ENCODE peak calls at places on chromosomes 16 and 17, in six cellular contexts. One of them, this sample, is unnamed.

GRCh38 chr17:82218349-82219075 is 5.9 kb upstream of the CCDC57 start:
- DNase-seq in activated T-helper 1 cell treated with anti-CD3 and anti-CD28 coated beads, Interleukin-2, amount 50 U/mL, for 16 hours: no peak
- DNase-seq in COR-L47: no peak
- DNase-seq in activated CD8-positive, alpha-beta memory T cell treated with anti-CD3 and anti-CD28 coated beads for 24 hours: no peak
- DNase-seq in GM23338: no peak
- DNase-seq in HT-29: no peak
- DNase-seq in this sample: peak

GRCh38 chr16:68756250-68757051 is 19.4 kb downstream of the CDH1 start:
- DNase-seq in activated T-helper 1 cell treated with anti-CD3 and anti-CD28 coated beads, Interleukin-2, amount 50 U/mL, for 16 hours: no peak
- DNase-seq in COR-L47: no peak
- DNase-seq in activated CD8-positive, alpha-beta memory T cell treated with anti-CD3 and anti-CD28 coated beads for 24 hours: peak
- DNase-seq in GM23338: no peak
- DNase-seq in HT-29: peak
- DNase-seq in this sample: peak

GRCh38 chr16:56637814-56638750 is at the start of gene MT1A:
- DNase-seq in activated T-helper 1 cell treated with anti-CD3 and anti-CD28 coated beads, Interleukin-2, amount 50 U/mL, for 16 hours: no peak
- DNase-seq in COR-L47: no peak
- DNase-seq in activated CD8-positive, alpha-beta memory T cell treated with anti-CD3 and anti-CD28 coated beads for 24 hours: no peak
- DNase-seq in GM23338: peak
- DNase-seq in HT-29: peak
- DNase-seq in this sample: no peak

GRCh38 chr16:89050119-89050867 is 43.4 kb upstream of the ACSF3 start:
- DNase-seq in activated T-helper 1 cell treated with anti-CD3 and anti-CD28 coated beads, Interleukin-2, amount 50 U/mL, for 16 hours: no peak
- DNase-seq in COR-L47: no peak
- DNase-seq in activated CD8-positive, alpha-beta memory T cell treated with anti-CD3 and anti-CD28 coated beads for 24 hours: no peak
- DNase-seq in GM23338: no peak
- DNase-seq in HT-29: no peak
- DNase-seq in this sample: no peak

GRCh38 chr16:54718376-54718775 is 212.3 kb upstream of the IRX5 start:
- DNase-seq in activated T-helper 1 cell treated with anti-CD3 and anti-CD28 coated beads, Interleukin-2, amount 50 U/mL, for 16 hours: no peak
- DNase-seq in COR-L47: no peak
- DNase-seq in activated CD8-positive, alpha-beta memory T cell treated with anti-CD3 and anti-CD28 coated beads for 24 hours: no peak
- DNase-seq in GM23338: no peak
- DNase-seq in HT-29: no peak
- DNase-seq in this sample: no peak

GRCh38 chr17:83067071-83067717 is 12.2 kb upstream of the METRNL start:
- DNase-seq in activated T-helper 1 cell treated with anti-CD3 and anti-CD28 coated beads, Interleukin-2, amount 50 U/mL, for 16 hours: no peak
- DNase-seq in COR-L47: no peak
- DNase-seq in activated CD8-positive, alpha-beta memory T cell treated with anti-CD3 and anti-CD28 coated beads for 24 hours: no peak
- DNase-seq in GM23338: no peak
- DNase-seq in HT-29: no peak
- DNase-seq in this sample: no peak

GRCh38 chr16:49929606-49930005 is 73.7 kb upstream of the ZNF423 start:
- DNase-seq in activated T-helper 1 cell treated with anti-CD3 and anti-CD28 coated beads, Interleukin-2, amount 50 U/mL, for 16 hours: no peak
- DNase-seq in COR-L47: no peak
- DNase-seq in activated CD8-positive, alpha-beta memory T cell treated with anti-CD3 and anti-CD28 coated beads for 24 hours: no peak
- DNase-seq in GM23338: no peak
- DNase-seq in HT-29: no peak
- DNase-seq in this sample: no peak

GRCh38 chr17:6755731-6756184 is at the start of gene XAF1:
- DNase-seq in activated T-helper 1 cell treated with anti-CD3 and anti-CD28 coated beads, Interleukin-2, amount 50 U/mL, for 16 hours: no peak
- DNase-seq in COR-L47: no peak
- DNase-seq in activated CD8-positive, alpha-beta memory T cell treated with anti-CD3 and anti-CD28 coated beads for 24 hours: peak
- DNase-seq in GM23338: no peak
- DNase-seq in HT-29: no peak
- DNase-seq in this sample: peak

GRCh38 chr16:28925386-28926228 is 569 bp upstream of the RABEP2 start:
- DNase-seq in activated T-helper 1 cell treated with anti-CD3 and anti-CD28 coated beads, Interleukin-2, amount 50 U/mL, for 16 hours: peak
- DNase-seq in COR-L47: peak
- DNase-seq in activated CD8-positive, alpha-beta memory T cell treated with anti-CD3 and anti-CD28 coated beads for 24 hours: no peak
- DNase-seq in GM23338: peak
- DNase-seq in HT-29: no peak
- DNase-seq in this sample: peak

GRCh38 chr17:73359987-73360410 is 48.2 kb upstream of the CDC42EP4 start:
- DNase-seq in activated T-helper 1 cell treated with anti-CD3 and anti-CD28 coated beads, Interleukin-2, amount 50 U/mL, for 16 hours: no peak
- DNase-seq in COR-L47: peak
- DNase-seq in activated CD8-positive, alpha-beta memory T cell treated with anti-CD3 and anti-CD28 coated beads for 24 hours: no peak
- DNase-seq in GM23338: peak
- DNase-seq in HT-29: peak
- DNase-seq in this sample: no peak

GRCh38 chr17:14361945-14362508 is 61.1 kb downstream of the HS3ST3B1 start:
- DNase-seq in activated T-helper 1 cell treated with anti-CD3 and anti-CD28 coated beads, Interleukin-2, amount 50 U/mL, for 16 hours: no peak
- DNase-seq in COR-L47: no peak
- DNase-seq in activated CD8-positive, alpha-beta memory T cell treated with anti-CD3 and anti-CD28 coated beads for 24 hours: no peak
- DNase-seq in GM23338: no peak
- DNase-seq in HT-29: no peak
- DNase-seq in this sample: no peak

GRCh38 chr17:14337596-14338079 is 36.8 kb downstream of the HS3ST3B1 start:
- DNase-seq in activated T-helper 1 cell treated with anti-CD3 and anti-CD28 coated beads, Interleukin-2, amount 50 U/mL, for 16 hours: no peak
- DNase-seq in COR-L47: no peak
- DNase-seq in activated CD8-positive, alpha-beta memory T cell treated with anti-CD3 and anti-CD28 coated beads for 24 hours: peak
- DNase-seq in GM23338: no peak
- DNase-seq in HT-29: no peak
- DNase-seq in this sample: no peak

GRCh38 chr17:50908860-50909764 is 43.0 kb upstream of the TOB1 start:
- DNase-seq in activated T-helper 1 cell treated with anti-CD3 and anti-CD28 coated beads, Interleukin-2, amount 50 U/mL, for 16 hours: no peak
- DNase-seq in COR-L47: peak
- DNase-seq in activated CD8-positive, alpha-beta memory T cell treated with anti-CD3 and anti-CD28 coated beads for 24 hours: no peak
- DNase-seq in GM23338: peak
- DNase-seq in HT-29: no peak
- DNase-seq in this sample: peak

GRCh38 chr17:55763856-55764255 is 13.0 kb downstream of the PCTP start:
- DNase-seq in activated T-helper 1 cell treated with anti-CD3 and anti-CD28 coated beads, Interleukin-2, amount 50 U/mL, for 16 hours: no peak
- DNase-seq in COR-L47: no peak
- DNase-seq in activated CD8-positive, alpha-beta memory T cell treated with anti-CD3 and anti-CD28 coated beads for 24 hours: no peak
- DNase-seq in GM23338: no peak
- DNase-seq in HT-29: no peak
- DNase-seq in this sample: peak

GRCh38 chr16:85586360-85587145 is 26.6 kb upstream of the GSE1 start:
- DNase-seq in activated T-helper 1 cell treated with anti-CD3 and anti-CD28 coated beads, Interleukin-2, amount 50 U/mL, for 16 hours: no peak
- DNase-seq in COR-L47: no peak
- DNase-seq in activated CD8-positive, alpha-beta memory T cell treated with anti-CD3 and anti-CD28 coated beads for 24 hours: no peak
- DNase-seq in GM23338: no peak
- DNase-seq in HT-29: no peak
- DNase-seq in this sample: no peak

GRCh38 chr16:89829630-89830437 is 1.6 kb downstream of the SPIRE2 start:
- DNase-seq in activated T-helper 1 cell treated with anti-CD3 and anti-CD28 coated beads, Interleukin-2, amount 50 U/mL, for 16 hours: no peak
- DNase-seq in COR-L47: peak
- DNase-seq in activated CD8-positive, alpha-beta memory T cell treated with anti-CD3 and anti-CD28 coated beads for 24 hours: no peak
- DNase-seq in GM23338: no peak
- DNase-seq in HT-29: peak
- DNase-seq in this sample: no peak

GRCh38 chr17:8109669-8110455 is 8.5 kb downstream of the ALOXE3 start:
- DNase-seq in activated T-helper 1 cell treated with anti-CD3 and anti-CD28 coated beads, Interleukin-2, amount 50 U/mL, for 16 hours: peak
- DNase-seq in COR-L47: no peak
- DNase-seq in activated CD8-positive, alpha-beta memory T cell treated with anti-CD3 and anti-CD28 coated beads for 24 hours: peak
- DNase-seq in GM23338: peak
- DNase-seq in HT-29: peak
- DNase-seq in this sample: peak

GRCh38 chr17:42989726-42990652 is 8.2 kb upstream of the RPL27 start:
- DNase-seq in activated T-helper 1 cell treated with anti-CD3 and anti-CD28 coated beads, Interleukin-2, amount 50 U/mL, for 16 hours: no peak
- DNase-seq in COR-L47: no peak
- DNase-seq in activated CD8-positive, alpha-beta memory T cell treated with anti-CD3 and anti-CD28 coated beads for 24 hours: no peak
- DNase-seq in GM23338: no peak
- DNase-seq in HT-29: peak
- DNase-seq in this sample: no peak

GRCh38 chr16:52547001-52547833 is at the start of gene TOX3:
- DNase-seq in activated T-helper 1 cell treated with anti-CD3 and anti-CD28 coated beads, Interleukin-2, amount 50 U/mL, for 16 hours: no peak
- DNase-seq in COR-L47: peak
- DNase-seq in activated CD8-positive, alpha-beta memory T cell treated with anti-CD3 and anti-CD28 coated beads for 24 hours: no peak
- DNase-seq in GM23338: peak
- DNase-seq in HT-29: no peak
- DNase-seq in this sample: no peak

GRCh38 chr16:89018605-89019158 is 41.7 kb upstream of the CBFA2T3 start:
- DNase-seq in activated T-helper 1 cell treated with anti-CD3 and anti-CD28 coated beads, Interleukin-2, amount 50 U/mL, for 16 hours: no peak
- DNase-seq in COR-L47: no peak
- DNase-seq in activated CD8-positive, alpha-beta memory T cell treated with anti-CD3 and anti-CD28 coated beads for 24 hours: no peak
- DNase-seq in GM23338: no peak
- DNase-seq in HT-29: no peak
- DNase-seq in this sample: no peak

GRCh38 chr17:82645516-82645915 is 2.7 kb downstream of the WDR45B start:
- DNase-seq in activated T-helper 1 cell treated with anti-CD3 and anti-CD28 coated beads, Interleukin-2, amount 50 U/mL, for 16 hours: no peak
- DNase-seq in COR-L47: no peak
- DNase-seq in activated CD8-positive, alpha-beta memory T cell treated with anti-CD3 and anti-CD28 coated beads for 24 hours: no peak
- DNase-seq in GM23338: no peak
- DNase-seq in HT-29: peak
- DNase-seq in this sample: no peak

GRCh38 chr17:5499790-5500189 is 13.4 kb downstream of the MIS12 start:
- DNase-seq in activated T-helper 1 cell treated with anti-CD3 and anti-CD28 coated beads, Interleukin-2, amount 50 U/mL, for 16 hours: no peak
- DNase-seq in COR-L47: peak
- DNase-seq in activated CD8-positive, alpha-beta memory T cell treated with anti-CD3 and anti-CD28 coated beads for 24 hours: peak
- DNase-seq in GM23338: peak
- DNase-seq in HT-29: no peak
- DNase-seq in this sample: no peak

GRCh38 chr17:14545156-14545906 is 244.4 kb downstream of the HS3ST3B1 start:
- DNase-seq in activated T-helper 1 cell treated with anti-CD3 and anti-CD28 coated beads, Interleukin-2, amount 50 U/mL, for 16 hours: no peak
- DNase-seq in COR-L47: no peak
- DNase-seq in activated CD8-positive, alpha-beta memory T cell treated with anti-CD3 and anti-CD28 coated beads for 24 hours: no peak
- DNase-seq in GM23338: no peak
- DNase-seq in HT-29: no peak
- DNase-seq in this sample: no peak

GRCh38 chr17:32827227-32827626 is 49.7 kb downstream of the MYO1D start:
- DNase-seq in activated T-helper 1 cell treated with anti-CD3 and anti-CD28 coated beads, Interleukin-2, amount 50 U/mL, for 16 hours: no peak
- DNase-seq in COR-L47: no peak
- DNase-seq in activated CD8-positive, alpha-beta memory T cell treated with anti-CD3 and anti-CD28 coated beads for 24 hours: no peak
- DNase-seq in GM23338: no peak
- DNase-seq in HT-29: no peak
- DNase-seq in this sample: no peak

GRCh38 chr16:59566446-59566845 is 832.3 kb upstream of the GOT2 start:
- DNase-seq in activated T-helper 1 cell treated with anti-CD3 and anti-CD28 coated beads, Interleukin-2, amount 50 U/mL, for 16 hours: no peak
- DNase-seq in COR-L47: no peak
- DNase-seq in activated CD8-positive, alpha-beta memory T cell treated with anti-CD3 and anti-CD28 coated beads for 24 hours: no peak
- DNase-seq in GM23338: no peak
- DNase-seq in HT-29: no peak
- DNase-seq in this sample: no peak

GRCh38 chr16:2035431-2036199 is 8.9 kb downstream of the NHERF2 start:
- DNase-seq in activated T-helper 1 cell treated with anti-CD3 and anti-CD28 coated beads, Interleukin-2, amount 50 U/mL, for 16 hours: no peak
- DNase-seq in COR-L47: peak
- DNase-seq in activated CD8-positive, alpha-beta memory T cell treated with anti-CD3 and anti-CD28 coated beads for 24 hours: no peak
- DNase-seq in GM23338: no peak
- DNase-seq in HT-29: peak
- DNase-seq in this sample: no peak

GRCh38 chr16:15597822-15598647 is 44.9 kb downstream of the MARF1 start:
- DNase-seq in activated T-helper 1 cell treated with anti-CD3 and anti-CD28 coated beads, Interleukin-2, amount 50 U/mL, for 16 hours: no peak
- DNase-seq in COR-L47: no peak
- DNase-seq in activated CD8-positive, alpha-beta memory T cell treated with anti-CD3 and anti-CD28 coated beads for 24 hours: no peak
- DNase-seq in GM23338: no peak
- DNase-seq in HT-29: no peak
- DNase-seq in this sample: no peak

GRCh38 chr16:35485915-35486314 is 2026.5 kb downstream of the TP53TG3F start:
- DNase-seq in activated T-helper 1 cell treated with anti-CD3 and anti-CD28 coated beads, Interleukin-2, amount 50 U/mL, for 16 hours: no peak
- DNase-seq in COR-L47: no peak
- DNase-seq in activated CD8-positive, alpha-beta memory T cell treated with anti-CD3 and anti-CD28 coated beads for 24 hours: no peak
- DNase-seq in GM23338: no peak
- DNase-seq in HT-29: no peak
- DNase-seq in this sample: no peak

GRCh38 chr17:35809855-35810461 is 674 bp downstream of the TAF15 start:
- DNase-seq in activated T-helper 1 cell treated with anti-CD3 and anti-CD28 coated beads, Interleukin-2, amount 50 U/mL, for 16 hours: no peak
- DNase-seq in COR-L47: no peak
- DNase-seq in activated CD8-positive, alpha-beta memory T cell treated with anti-CD3 and anti-CD28 coated beads for 24 hours: no peak
- DNase-seq in GM23338: no peak
- DNase-seq in HT-29: peak
- DNase-seq in this sample: no peak

GRCh38 chr16:79307214-79307613 is 293.3 kb downstream of the MAF start:
- DNase-seq in activated T-helper 1 cell treated with anti-CD3 and anti-CD28 coated beads, Interleukin-2, amount 50 U/mL, for 16 hours: no peak
- DNase-seq in COR-L47: no peak
- DNase-seq in activated CD8-positive, alpha-beta memory T cell treated with anti-CD3 and anti-CD28 coated beads for 24 hours: no peak
- DNase-seq in GM23338: no peak
- DNase-seq in HT-29: no peak
- DNase-seq in this sample: peak

GRCh38 chr16:69204106-69204655 is 17.2 kb downstream of the SNTB2 start:
- DNase-seq in activated T-helper 1 cell treated with anti-CD3 and anti-CD28 coated beads, Interleukin-2, amount 50 U/mL, for 16 hours: no peak
- DNase-seq in COR-L47: no peak
- DNase-seq in activated CD8-positive, alpha-beta memory T cell treated with anti-CD3 and anti-CD28 coated beads for 24 hours: no peak
- DNase-seq in GM23338: no peak
- DNase-seq in HT-29: no peak
- DNase-seq in this sample: peak

GRCh38 chr16:10180771-10181163 is 1.5 kb downstream of the GRIN2A start:
- DNase-seq in activated T-helper 1 cell treated with anti-CD3 and anti-CD28 coated beads, Interleukin-2, amount 50 U/mL, for 16 hours: no peak
- DNase-seq in COR-L47: no peak
- DNase-seq in activated CD8-positive, alpha-beta memory T cell treated with anti-CD3 and anti-CD28 coated beads for 24 hours: peak
- DNase-seq in GM23338: peak
- DNase-seq in HT-29: no peak
- DNase-seq in this sample: no peak

This sample was measured in NB4.